ENCODE peak calls at places on chromosomes 7 and 10, in four cellular contexts. J, F, D and Q are unnamed samples.

GRCh38 chr10:23885853-23886252 is 323.1 kb upstream of the KIAA1217 start:
- DNase-seq in D (no peak), J (no peak), F (no peak), Q (no peak)

GRCh38 chr10:49579621-49580020 is 30.5 kb upstream of the SLC18A3 start:
- DNase-seq in F (no peak), D (no peak), J (no peak), Q (no peak)

GRCh38 chr7:50528266-50529092 is 36.7 kb downstream of the DDC start:
- DNase-seq in J (no peak), D (no peak), F (peak; percentile 50), Q (no peak)

GRCh38 chr7:75986147-75986781 is 8.1 kb downstream of the TMEM120A start:
- DNase-seq in D (no peak), F (no peak), J (no peak), Q (no peak)

GRCh38 chr7:50826371-50827172 is 43.9 kb upstream of the GRB10 start:
- DNase-seq in J (peak; percentile 92), F (peak; percentile 59), D (no peak), Q (no peak)

GRCh38 chr10:30826679-30827078 is 197.1 kb upstream of the LYZL2 start:
- DNase-seq in D (no peak), F (peak; percentile 75), J (no peak), Q (no peak)

GRCh38 chr7:138945169-138945568 is 36.0 kb downstream of the KIAA1549 start:
- DNase-seq in J (no peak), D (no peak), F (peak; percentile 37), Q (no peak)

GRCh38 chr10:110005716-110006115 is 2.1 kb upstream of the ADD3 start:
- DNase-seq in J (peak; percentile 85), F (no peak), D (peak; percentile 20), Q (no peak)

GRCh38 chr10:99730026-99730425 is 1.9 kb downstream of the COX15 start:
- DNase-seq in D (no peak), F (no peak), J (peak; percentile 34), Q (no peak)

GRCh38 chr7:15922002-15922401 is 235.5 kb upstream of the MEOX2 start:
- DNase-seq in J (no peak), D (no peak), F (no peak), Q (no peak)

GRCh38 chr7:151694828-151695580 is 175.3 kb upstream of the RHEB start:
- DNase-seq in D (no peak), J (no peak), F (peak; percentile 95), Q (no peak)

GRCh38 chr7:40570218-40570617 is 435.4 kb downstream of the SUGCT start:
- DNase-seq in D (no peak), F (no peak), J (peak; percentile 22), Q (no peak)

GRCh38 chr10:130809181-130809580 is 502.3 kb downstream of the TCERG1L start:
- DNase-seq in J (no peak), F (peak; percentile 56), D (no peak), Q (no peak)

GRCh38 chr7:26865094-26865388 is 651 bp upstream of the SKAP2 start:
- DNase-seq in J (no peak), D (no peak), F (no peak), Q (no peak)

GRCh38 chr10:71840177-71840711 is 10.8 kb downstream of the PSAP start:
- DNase-seq in J (peak; percentile 95), D (peak; percentile 87), F (no peak), Q (no peak)

GRCh38 chr7:116672596-116673503 is 854 bp downstream of the MET start:
- DNase-seq in J (peak; percentile 59), F (peak; percentile 86), D (no peak), Q (no peak)

GRCh38 chr10:75841266-75841665 is 409.8 kb downstream of the LRMDA start:
- DNase-seq in F (no peak), D (no peak), J (no peak), Q (no peak)

GRCh38 chr7:55172881-55173609 is 154.2 kb downstream of the EGFR start:
- DNase-seq in F (peak; percentile 80), D (no peak), J (no peak), Q (no peak)

GRCh38 chr7:88597941-88598425 is 161.5 kb upstream of the ZNF804B start:
- DNase-seq in D (no peak), J (no peak), F (no peak), Q (no peak)

GRCh38 chr10:119341236-119342016 is 134.1 kb downstream of the GRK5 start:
- DNase-seq in J (peak; percentile 80), D (no peak), F (no peak), Q (peak; percentile 14)

GRCh38 chr10:978826-979421 is 9.3 kb upstream of the GTPBP4 start:
- DNase-seq in D (no peak), J (no peak), F (no peak), Q (no peak)

GRCh38 chr10:126243976-126244375 is 144.3 kb downstream of the ADAM12 start:
- DNase-seq in J (peak; percentile 81), D (no peak), F (no peak), Q (no peak)

GRCh38 chr10:95229724-95230627 is 35.9 kb downstream of the ACSM6 start:
- DNase-seq in D (no peak), F (no peak), J (peak; percentile 96), Q (no peak)

GRCh38 chr7:17506090-17506489 is 207.6 kb downstream of the AHR start:
- DNase-seq in J (peak; percentile 27), F (no peak), D (no peak), Q (peak; percentile 77)

GRCh38 chr7:159049266-159050025 is 95.2 kb downstream of the VIPR2 start:
- DNase-seq in D (no peak), F (peak; percentile 39), J (no peak), Q (peak; percentile 52)

GRCh38 chr7:23765943-23766342 is 55.9 kb downstream of the STK31 start:
- DNase-seq in D (no peak), J (no peak), F (no peak), Q (no peak)

GRCh38 chr10:133400624-133401424 is 6.9 kb downstream of the MTG1 start:
- DNase-seq in F (peak; percentile 65), J (no peak), D (no peak), Q (peak; percentile 75)

GRCh38 chr7:26937956-26938623 is 73.7 kb upstream of the SKAP2 start:
- DNase-seq in J (no peak), D (no peak), F (no peak), Q (no peak)

GRCh38 chr10:63549810-63550209 is 28.6 kb downstream of the REEP3 start:
- DNase-seq in D (no peak), F (no peak), J (no peak), Q (no peak)

GRCh38 chr10:4016214-4016740 is 231.3 kb upstream of the KLF6 start:
- DNase-seq in D (no peak), F (no peak), J (no peak), Q (no peak)

GRCh38 chr10:71832967-71833366 is 18.1 kb downstream of the PSAP start:
- DNase-seq in F (no peak), D (no peak), J (no peak), Q (peak; percentile 78)

GRCh38 chr7:130272456-130273080 is 5.9 kb downstream of the CPA2 start:
- DNase-seq in D (peak; percentile 29), J (no peak), F (no peak), Q (no peak)

GRCh38 chr10:126013489-126014281 is 117.3 kb downstream of the FANK1 start:
- DNase-seq in J (peak; percentile 68), F (no peak), D (no peak), Q (peak; percentile 18)

GRCh38 chr10:69769395-69769989 is 32.2 kb upstream of the COL13A1 start:
- DNase-seq in F (no peak), D (no peak), J (peak; percentile 71), Q (no peak)

GRCh38 chr7:151239837-151240459 is 7.7 kb downstream of the CHPF2 start:
- DNase-seq in J (no peak), D (no peak), F (peak; percentile 69), Q (no peak)

GRCh38 chr7:92292981-92293380 is 47.2 kb downstream of the ANKIB1 start:
- DNase-seq in D (no peak), F (no peak), J (no peak), Q (peak; percentile 13)
- TF ChIP-seq CTCF in D (no peak), F (no peak), J (no peak), Q (no peak)

DNA sequence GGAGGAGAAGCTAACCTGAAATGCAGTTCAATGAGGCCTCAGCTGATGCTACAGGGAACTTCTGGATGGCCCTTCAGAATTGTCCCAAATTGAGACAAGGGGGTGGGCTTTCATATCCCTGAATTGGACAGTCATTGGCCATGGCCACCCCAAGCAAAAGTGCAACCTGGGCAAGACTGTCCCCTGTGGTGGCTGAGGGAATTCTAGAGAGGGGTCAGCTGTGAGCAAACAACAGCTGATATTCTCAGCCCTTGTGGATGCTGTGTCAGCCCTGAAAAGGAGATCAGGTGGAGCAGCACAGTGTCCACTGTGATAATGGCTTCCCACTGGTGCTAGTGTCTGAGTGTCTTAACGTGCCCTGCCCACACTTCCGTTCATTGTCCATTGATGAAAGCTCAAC is 76.6 kb downstream of the SLC16A9 start:
- DNase-seq in F (no peak), D (no peak), J (no peak), Q (no peak)
- TF ChIP-seq CTCF in F (no peak), D (no peak), J (no peak), Q (no peak)

GRCh38 chr7:147023390-147023914 is 906.9 kb downstream of the CNTNAP2 start:
- DNase-seq in F (no peak), J (no peak), D (no peak), Q (no peak)

DNA sequence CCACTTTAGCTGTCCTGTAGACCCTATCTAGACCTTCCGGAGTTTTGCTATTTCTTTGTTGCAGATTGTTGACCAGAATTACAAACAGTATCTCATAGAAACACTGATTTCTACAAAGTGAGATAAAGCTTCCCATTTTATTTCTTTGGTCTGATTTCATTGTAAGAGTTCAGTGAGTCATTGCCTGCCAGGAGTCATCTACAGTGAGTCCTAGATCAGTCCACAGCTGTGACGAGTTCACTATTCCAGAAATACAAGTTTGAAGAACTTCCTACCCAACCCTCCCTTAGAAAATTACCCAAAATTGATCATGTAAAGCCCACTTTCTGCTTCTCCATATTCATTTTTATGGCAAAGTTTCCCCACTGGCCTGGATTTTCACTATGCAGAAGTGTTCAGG is 905.5 kb downstream of the CNTNAP2 start:
- DNase-seq in J (peak; percentile 70), F (no peak), D (no peak), Q (no peak)
- TF ChIP-seq CTCF in J (no peak), F (no peak), D (no peak), Q (no peak)

GRCh38 chr7:34772296-34772695 is 114.3 kb downstream of the NPSR1 start:
- DNase-seq in J (no peak), F (no peak), D (no peak), Q (no peak)
- TF ChIP-seq CTCF in J (no peak), F (no peak), D (no peak), Q (no peak)

GRCh38 chr7:94338921-94339371 is 55.7 kb upstream of the COL1A2 start:
- DNase-seq in D (no peak), J (peak; percentile 67), F (no peak), Q (no peak)

GRCh38 chr7:94350729-94351128 is 44.0 kb upstream of the COL1A2 start:
- DNase-seq in F (no peak), J (no peak), D (no peak), Q (no peak)

GRCh38 chr7:94348142-94348541 is 46.6 kb upstream of the COL1A2 start:
- DNase-seq in D (no peak), J (peak; percentile 91), F (peak; percentile 84), Q (no peak)

GRCh38 chr7:94345907-94346306 is 48.8 kb upstream of the COL1A2 start:
- DNase-seq in F (no peak), J (no peak), D (no peak), Q (no peak)

DNA sequence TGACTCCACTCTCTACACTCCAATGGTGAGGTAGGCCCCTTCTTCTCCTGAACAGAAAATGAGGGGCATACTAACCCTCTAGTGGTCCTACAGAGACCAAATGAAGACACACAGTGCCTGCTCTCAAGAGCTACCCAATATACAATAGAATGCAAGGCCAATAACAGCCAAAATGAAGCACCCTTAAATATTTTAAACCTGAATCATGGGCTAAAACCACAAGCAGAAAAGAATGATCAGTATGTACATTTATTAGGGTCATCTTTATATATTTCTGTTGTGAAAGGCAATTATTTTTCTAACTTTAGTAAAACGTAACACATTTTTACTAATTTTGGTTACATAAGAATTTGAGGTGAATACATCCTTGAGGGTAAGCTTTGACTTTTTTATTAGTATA is 49.9 kb upstream of the COL1A2 start:
- DNase-seq in D (no peak), J (peak; percentile 80), F (no peak), Q (no peak)
- TF ChIP-seq CTCF in D (no peak), J (no peak), F (no peak), Q (no peak)